ENCODE peak calls at places on chromosome 14, in four cellular contexts. U is uterus, T is thoracic aorta, S is Peyer's patch. V is an unnamed sample. For H3K4me1, the result is how much of the 10 kb centered on the place peaks cover.

GRCh38 chr14:102280376-102280962 is 24.5 kb downstream of the MOK start:
- DNase-seq in T (no peak), U (no peak), S (no peak), V (no peak)

GRCh38 chr14:75981426-75981825 is 369 bp downstream of the TGFB3 start:
- DNase-seq in U (peak), S (no peak), T (no peak), V (peak)

GRCh38 chr14:72717220-72717619 is 176.7 kb downstream of the DPF3 start:
- DNase-seq in S (no peak), T (no peak), U (no peak), V (no peak)

GRCh38 chr14:47674148-47674545 is 1.3 kb downstream of the MDGA2 start:
- DNase-seq in T (no peak), U (no peak), S (no peak), V (no peak)

GRCh38 chr14:72651081-72651480 is 242.8 kb downstream of the DPF3 start:
- DNase-seq in S (no peak), U (no peak), T (no peak), V (no peak)

GRCh38 chr14:36094963-36095362 is 81.6 kb downstream of the PTCSC3 start:
- DNase-seq in U (no peak), T (no peak), S (no peak), V (no peak)

GRCh38 chr14:40630471-40630870 is 976.2 kb upstream of the LRFN5 start:
- DNase-seq in U (no peak), T (no peak), S (no peak), V (no peak)

GRCh38 chr14:69107407-69108003 is 45.4 kb downstream of the DCAF5 start:
- DNase-seq in T (no peak), S (no peak), U (peak), V (no peak)

GRCh38 chr14:37969511-37969979 is 238.2 kb upstream of the SSTR1 start:
- DNase-seq in T (no peak), U (no peak), S (no peak), V (no peak)

GRCh38 chr14:106840258-106840657 is 1313.9 kb downstream of the TMEM121 start:
- DNase-seq in U (no peak), T (no peak), S (no peak), V (no peak)

GRCh38 chr14:96051642-96052540 is 12.7 kb downstream of the C14orf132 start:
- DNase-seq in S (no peak), U (no peak), T (no peak), V (peak)

GRCh38 chr14:21475767-21476525 is 813 bp downstream of the RAB2B start:
- DNase-seq in S (no peak), U (no peak), T (no peak), V (no peak)

GRCh38 chr14:96098309-96098998 is 59.3 kb downstream of the C14orf132 start:
- DNase-seq in U (peak), T (no peak), S (no peak), V (no peak)

GRCh38 chr14:61196034-61196433 is 85.1 kb downstream of the TMEM30B start:
- DNase-seq in S (no peak), T (no peak), U (no peak), V (no peak)

GRCh38 chr14:93685121-93685520 is 103.2 kb downstream of the PRIMA1 start:
- DNase-seq in U (no peak), S (no peak), T (no peak), V (no peak)

GRCh38 chr14:73740921-73741326 is 26.7 kb upstream of the PNMA1 start:
- DNase-seq in T (no peak), S (peak), U (peak), V (no peak)

GRCh38 chr14:81474685-81475324 is 58.8 kb downstream of the SEL1L start:
- DNase-seq in S (no peak), U (no peak), T (no peak), V (no peak)

GRCh38 chr14:54420478-54421116 is 20.6 kb downstream of the CNIH1 start:
- DNase-seq in U (no peak), S (no peak), T (no peak), V (no peak)

GRCh38 chr14:30928462-30928861 is 54.1 kb downstream of the COCH start:
- DNase-seq in T (no peak), S (no peak), U (no peak), V (no peak)

GRCh38 chr14:61573748-61574513 is 121.4 kb upstream of the HIF1A start:
- DNase-seq in S (no peak), U (no peak), T (no peak), V (no peak)

GRCh38 chr14:75229923-75230792 is 48.5 kb upstream of the FOS start:
- DNase-seq in S (no peak), T (no peak), U (no peak), V (no peak)

GRCh38 chr14:20454359-20454644 is 310 bp downstream of the OSGEP start:
- DNase-seq in U (peak), S (no peak), T (peak), V (no peak)

GRCh38 chr14:104658325-104658712 is 31.1 kb upstream of the INF2 start:
- DNase-seq in T (no peak), S (no peak), U (no peak), V (no peak)
- H3K27ac ChIP-seq in T (no peak), S (no peak), U (no peak), V (no peak)

GRCh38 chr14:23168246-23168645 is 15.2 kb downstream of the SLC7A8 start:
- DNase-seq in T (no peak), S (no peak), U (peak), V (no peak)

GRCh38 chr14:23171251-23171975 is 12.0 kb downstream of the SLC7A8 start:
- DNase-seq in S (no peak), T (no peak), U (peak), V (no peak)

GRCh38 chr14:23172096-23172495 is 11.4 kb downstream of the SLC7A8 start:
- DNase-seq in T (no peak), U (peak), S (no peak), V (no peak)

GRCh38 chr14:23167006-23167847 is 16.2 kb downstream of the SLC7A8 start:
- DNase-seq in S (no peak), U (no peak), T (no peak), V (peak)

DNA sequence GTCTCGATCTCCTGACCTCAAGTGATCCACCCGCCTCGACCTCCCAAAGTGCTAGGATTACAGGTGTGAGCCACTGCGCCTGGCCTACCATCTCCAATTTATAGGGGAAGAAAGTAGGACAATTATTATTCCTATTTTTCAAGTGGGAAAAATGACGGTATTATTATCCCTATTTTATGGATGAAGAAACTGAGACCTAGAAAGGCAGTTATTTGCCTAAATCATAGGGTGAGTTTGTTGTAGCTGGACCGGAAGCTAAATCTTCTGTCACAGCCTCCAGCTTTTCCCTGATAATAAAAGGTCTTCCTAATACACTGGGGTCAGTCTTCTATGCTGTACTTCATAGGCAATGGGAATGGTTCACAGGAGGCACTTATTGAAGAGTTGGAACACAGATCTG is 13.8 kb downstream of the SLC7A8 start:
- DNase-seq in U (no peak), T (no peak), S (no peak), V (no peak)
- H3K4me1 ChIP-seq in U (under half), T (under half), S (under half), V (under half)

DNA sequence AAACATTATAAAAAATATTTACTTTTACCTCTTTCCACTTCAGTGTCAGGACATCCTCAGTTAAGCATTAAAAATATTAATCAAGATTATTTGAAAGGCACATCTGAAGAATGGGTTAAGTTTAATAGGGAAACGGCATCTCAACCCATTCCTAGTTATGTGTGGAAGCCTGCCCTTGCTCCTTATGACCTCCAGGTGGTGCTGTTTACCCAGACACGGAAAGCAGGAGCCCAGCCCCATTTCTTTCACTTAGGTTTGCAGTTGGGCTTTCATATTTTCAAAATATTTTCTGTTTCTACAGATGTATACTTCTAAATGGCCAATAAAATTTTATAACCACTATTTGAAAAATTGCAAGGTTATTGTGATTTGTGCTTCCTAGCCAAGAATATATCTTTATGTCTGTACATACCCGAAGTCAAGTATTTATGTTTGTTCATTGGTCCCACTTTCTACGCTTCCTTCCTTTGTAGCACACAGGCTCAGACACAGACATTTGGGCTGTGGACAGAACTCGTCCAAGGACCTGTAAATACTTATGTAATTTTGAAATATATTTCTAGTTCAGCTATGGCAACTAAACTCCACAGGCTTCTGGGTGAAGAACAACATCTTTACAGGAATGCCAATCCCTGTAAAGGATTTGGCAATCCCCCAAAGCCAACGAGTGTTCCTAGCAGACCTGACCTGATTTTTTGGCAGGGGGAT is 247.1 kb downstream of the AKAP6 start:
- DNase-seq in U (peak), S (no peak), T (no peak), V (no peak)
- H3K4me3 ChIP-seq in U (no peak), S (no peak), T (peak), V (no peak)

GRCh38 chr14:26282578-26282977 is 315.3 kb downstream of the NOVA1 start:
- DNase-seq in T (no peak), U (no peak), S (no peak), V (no peak)
- H3K27ac ChIP-seq in T (peak), U (no peak), S (no peak), V (peak)

V was measured in ascending aorta.